ENCODE peak calls at places on chromosomes 12 and 14, in six cellular contexts. One of them, this sample, is unnamed.

GRCh38 chr12:47755655-47756562 is 2.8 kb downstream of the RAPGEF3 start:
- ATAC-seq in K562: no peak
- ATAC-seq in upper lobe of left lung: no peak
- ATAC-seq in GM12878: peak
- ATAC-seq in A549: no peak
- ATAC-seq in HepG2: no peak
- ATAC-seq in this sample: no peak

GRCh38 chr14:103220134-103220981 is 97.1 kb downstream of the TNFAIP2 start:
- ATAC-seq in GM12878: no peak
- ATAC-seq in HepG2: no peak
- ATAC-seq in upper lobe of left lung: no peak
- ATAC-seq in A549: no peak
- ATAC-seq in K562: no peak
- ATAC-seq in this sample: no peak

GRCh38 chr14:58118097-58118496 is 33.9 kb downstream of the ARMH4 start:
- ATAC-seq in HepG2: no peak
- ATAC-seq in A549: no peak
- ATAC-seq in upper lobe of left lung: no peak
- ATAC-seq in GM12878: no peak
- ATAC-seq in K562: no peak
- ATAC-seq in this sample: no peak

GRCh38 chr14:69043598-69044267 is 64.6 kb upstream of the ACTN1 start:
- ATAC-seq in HepG2: no peak
- ATAC-seq in GM12878: no peak
- ATAC-seq in upper lobe of left lung: peak
- ATAC-seq in A549: no peak
- ATAC-seq in K562: no peak
- ATAC-seq in this sample: peak

GRCh38 chr14:99036594-99037293 is 235.3 kb downstream of the BCL11B start:
- ATAC-seq in GM12878: no peak
- ATAC-seq in A549: no peak
- ATAC-seq in HepG2: no peak
- ATAC-seq in K562: no peak
- ATAC-seq in upper lobe of left lung: no peak
- ATAC-seq in this sample: no peak

GRCh38 chr12:110431957-110432587 is 18.1 kb downstream of the ARPC3 start:
- ATAC-seq in GM12878: peak
- ATAC-seq in upper lobe of left lung: no peak
- ATAC-seq in HepG2: no peak
- ATAC-seq in K562: no peak
- ATAC-seq in A549: no peak
- ATAC-seq in this sample: no peak

GRCh38 chr12:21301-22189 is 45.0 kb upstream of the IQSEC3 start:
- ATAC-seq in A549: peak
- ATAC-seq in GM12878: peak
- ATAC-seq in upper lobe of left lung: peak
- ATAC-seq in K562: no peak
- ATAC-seq in HepG2: peak
- ATAC-seq in this sample: no peak

GRCh38 chr14:89540830-89541470 is 123.9 kb upstream of the FOXN3 start:
- ATAC-seq in GM12878: no peak
- ATAC-seq in K562: no peak
- ATAC-seq in HepG2: no peak
- ATAC-seq in A549: peak
- ATAC-seq in upper lobe of left lung: no peak
- ATAC-seq in this sample: no peak

GRCh38 chr12:48779869-48780268 is 9.0 kb downstream of the ADCY6 start:
- ATAC-seq in HepG2: no peak
- ATAC-seq in upper lobe of left lung: no peak
- ATAC-seq in K562: no peak
- ATAC-seq in A549: no peak
- ATAC-seq in GM12878: peak
- ATAC-seq in this sample: peak

GRCh38 chr14:89750909-89751502 is 203.5 kb downstream of the EFCAB11 start:
- ATAC-seq in K562: no peak
- ATAC-seq in HepG2: no peak
- ATAC-seq in A549: no peak
- ATAC-seq in GM12878: no peak
- ATAC-seq in upper lobe of left lung: no peak
- ATAC-seq in this sample: no peak

GRCh38 chr12:93706824-93707223 is 29.6 kb downstream of the CRADD start:
- ATAC-seq in upper lobe of left lung: no peak
- ATAC-seq in HepG2: no peak
- ATAC-seq in A549: no peak
- ATAC-seq in GM12878: no peak
- ATAC-seq in K562: no peak
- ATAC-seq in this sample: no peak
- TF ChIP-seq EP300 in upper lobe of left lung: no peak
- TF ChIP-seq EP300 in HepG2: no peak
- TF ChIP-seq EP300 in A549: no peak
- TF ChIP-seq EP300 in GM12878: no peak
- TF ChIP-seq EP300 in K562: no peak
- TF ChIP-seq EP300 in this sample: no peak

GRCh38 chr14:93017341-93017797 is 94.4 kb downstream of the CHGA start:
- ATAC-seq in GM12878: no peak
- ATAC-seq in A549: no peak
- ATAC-seq in HepG2: no peak
- ATAC-seq in upper lobe of left lung: no peak
- ATAC-seq in K562: no peak
- ATAC-seq in this sample: peak
- TF ChIP-seq EP300 in GM12878: no peak
- TF ChIP-seq EP300 in A549: no peak
- TF ChIP-seq EP300 in HepG2: no peak
- TF ChIP-seq EP300 in upper lobe of left lung: no peak
- TF ChIP-seq EP300 in K562: no peak
- TF ChIP-seq EP300 in this sample: no peak

GRCh38 chr14:39488600-39488999 is 56.4 kb upstream of the FBXO33 start:
- ATAC-seq in A549: peak
- ATAC-seq in GM12878: no peak
- ATAC-seq in K562: no peak
- ATAC-seq in HepG2: peak
- ATAC-seq in upper lobe of left lung: no peak
- ATAC-seq in this sample: no peak
- TF ChIP-seq EP300 in A549: no peak
- TF ChIP-seq EP300 in GM12878: no peak
- TF ChIP-seq EP300 in K562: no peak
- TF ChIP-seq EP300 in HepG2: no peak
- TF ChIP-seq EP300 in upper lobe of left lung: no peak
- TF ChIP-seq EP300 in this sample: no peak

DNA sequence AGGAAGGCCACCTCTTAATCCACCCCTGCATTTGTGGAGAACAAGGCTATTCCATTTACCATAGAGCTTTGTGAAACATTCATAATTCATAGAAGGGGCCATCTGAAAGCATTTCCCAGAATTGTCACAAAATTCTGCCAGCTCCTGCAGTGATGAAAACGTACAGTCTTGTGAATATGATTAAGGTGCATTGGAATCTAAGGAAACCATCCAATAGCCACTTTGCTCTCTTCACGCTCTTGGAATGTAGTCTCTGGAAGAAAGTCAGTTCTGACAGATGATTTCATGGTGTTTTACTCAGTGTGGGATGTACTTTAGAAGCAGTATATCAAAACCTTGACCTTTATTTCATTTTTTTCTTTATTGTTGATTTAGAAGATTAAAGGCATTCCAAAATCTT is 390.4 kb downstream of the LRIG3 start:
- ATAC-seq in upper lobe of left lung: no peak
- ATAC-seq in A549: no peak
- ATAC-seq in GM12878: no peak
- ATAC-seq in HepG2: no peak
- ATAC-seq in K562: no peak
- ATAC-seq in this sample: peak
- TF ChIP-seq EP300 in upper lobe of left lung: no peak
- TF ChIP-seq EP300 in A549: no peak
- TF ChIP-seq EP300 in GM12878: no peak
- TF ChIP-seq EP300 in HepG2: no peak
- TF ChIP-seq EP300 in K562: no peak
- TF ChIP-seq EP300 in this sample: no peak

GRCh38 chr14:74886001-74886400 is 4.3 kb downstream of the DLST start:
- ATAC-seq in GM12878: no peak
- ATAC-seq in A549: no peak
- ATAC-seq in K562: no peak
- ATAC-seq in upper lobe of left lung: no peak
- ATAC-seq in HepG2: no peak
- ATAC-seq in this sample: peak
- TF ChIP-seq EP300 in GM12878: no peak
- TF ChIP-seq EP300 in A549: no peak
- TF ChIP-seq EP300 in K562: no peak
- TF ChIP-seq EP300 in upper lobe of left lung: no peak
- TF ChIP-seq EP300 in HepG2: no peak
- TF ChIP-seq EP300 in this sample: no peak

DNA sequence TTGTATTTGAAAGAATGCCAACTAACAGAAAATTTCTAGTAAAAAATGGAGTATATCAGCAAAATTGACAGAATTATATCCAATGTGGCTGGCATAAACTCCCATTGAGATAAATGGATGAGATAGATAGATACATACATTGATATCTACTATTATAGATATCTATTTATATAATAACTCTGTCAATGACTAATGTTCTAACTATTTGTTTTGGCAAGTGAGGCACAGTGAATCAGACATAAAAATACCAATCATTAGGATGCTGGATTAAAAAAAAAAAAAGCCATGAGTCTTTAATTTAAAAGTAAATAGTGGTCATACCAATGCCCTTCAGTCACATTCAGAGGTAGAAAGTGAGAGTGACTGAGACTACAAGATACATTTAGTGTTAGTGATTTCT is 33.7 kb upstream of the GLIPR1 start:
- ATAC-seq in K562: no peak
- ATAC-seq in GM12878: no peak
- ATAC-seq in upper lobe of left lung: no peak
- ATAC-seq in A549: no peak
- ATAC-seq in HepG2: no peak
- ATAC-seq in this sample: no peak
- TF ChIP-seq EP300 in K562: no peak
- TF ChIP-seq EP300 in GM12878: no peak
- TF ChIP-seq EP300 in upper lobe of left lung: no peak
- TF ChIP-seq EP300 in A549: no peak
- TF ChIP-seq EP300 in HepG2: no peak
- TF ChIP-seq EP300 in this sample: no peak

GRCh38 chr14:67619446-67620216 is at the start of gene ARG2:
- ATAC-seq in K562: peak
- ATAC-seq in upper lobe of left lung: peak
- ATAC-seq in A549: peak
- ATAC-seq in HepG2: peak
- ATAC-seq in GM12878: peak
- ATAC-seq in this sample: peak
- TF ChIP-seq EP300 in K562: no peak
- TF ChIP-seq EP300 in upper lobe of left lung: no peak
- TF ChIP-seq EP300 in A549: no peak
- TF ChIP-seq EP300 in HepG2: no peak
- TF ChIP-seq EP300 in GM12878: no peak
- TF ChIP-seq EP300 in this sample: no peak

GRCh38 chr12:45728625-45729232 is 777 bp upstream of the ARID2 start:
- ATAC-seq in K562: peak
- ATAC-seq in GM12878: peak
- ATAC-seq in upper lobe of left lung: peak
- ATAC-seq in HepG2: peak
- ATAC-seq in A549: peak
- ATAC-seq in this sample: peak

GRCh38 chr12:45727994-45728624 is 1.4 kb upstream of the ARID2 start:
- ATAC-seq in K562: no peak
- ATAC-seq in upper lobe of left lung: no peak
- ATAC-seq in HepG2: no peak
- ATAC-seq in A549: no peak
- ATAC-seq in GM12878: no peak
- ATAC-seq in this sample: no peak

GRCh38 chr12:45725631-45726593 is 3.6 kb upstream of the ARID2 start:
- ATAC-seq in K562: peak
- ATAC-seq in HepG2: no peak
- ATAC-seq in GM12878: peak
- ATAC-seq in upper lobe of left lung: no peak
- ATAC-seq in A549: no peak
- ATAC-seq in this sample: no peak

GRCh38 chr12:45726594-45727300 is 2.8 kb upstream of the ARID2 start:
- ATAC-seq in HepG2: peak
- ATAC-seq in GM12878: no peak
- ATAC-seq in upper lobe of left lung: no peak
- ATAC-seq in A549: no peak
- ATAC-seq in K562: peak
- ATAC-seq in this sample: no peak

GRCh38 chr12:45727301-45727993 is 2.1 kb upstream of the ARID2 start:
- ATAC-seq in GM12878: peak
- ATAC-seq in A549: peak
- ATAC-seq in upper lobe of left lung: peak
- ATAC-seq in K562: peak
- ATAC-seq in HepG2: peak
- ATAC-seq in this sample: peak
- TF ChIP-seq EP300 in GM12878: peak
- TF ChIP-seq EP300 in A549: peak
- TF ChIP-seq EP300 in upper lobe of left lung: no peak
- TF ChIP-seq EP300 in K562: peak
- TF ChIP-seq EP300 in HepG2: no peak
- TF ChIP-seq EP300 in this sample: no peak